ENCODE peak calls at places on chromosome 22, in seven cellular contexts. F is natural killer cell treated with Interleukin-12 subunit alpha and Interleukin-12 subunit beta and Interleukin-15 and Interleukin-18, amount 100 ng/mL, for 72 hours; N is NCI-H1930; Z is mucosa of descending colon; V is NCI-H1694; I is fibroblast of villous mesenchyme; G is OCI-LY7. L is an unnamed sample.

GRCh38 chr22:17077255-17077654 is 7.5 kb upstream of the IL17RA start:
- DNase-seq in F (no peak), N (no peak), Z (no peak), V (no peak), I (peak), G (no peak), L (no peak)

GRCh38 chr22:19464546-19464945 is 14.4 kb downstream of the UFD1 start:
- DNase-seq in F (no peak), N (no peak), Z (no peak), V (no peak), I (no peak), G (no peak), L (no peak)

GRCh38 chr22:49751968-49752597 is 75.6 kb downstream of the BRD1 start:
- DNase-seq in F (no peak), N (no peak), Z (no peak), V (no peak), I (no peak), G (no peak), L (no peak)

GRCh38 chr22:21446128-21446826 is 20.9 kb upstream of the TMEM191C start:
- DNase-seq in F (peak), N (no peak), Z (peak), V (no peak), I (no peak), G (no peak), L (no peak)

GRCh38 chr22:16956290-16956689 is 51.7 kb downstream of the GAB4 start:
- DNase-seq in F (no peak), N (no peak), Z (no peak), V (no peak), I (no peak), G (no peak), L (no peak)

GRCh38 chr22:25081409-25081824 is 118.2 kb upstream of the CRYBB3 start:
- DNase-seq in F (no peak), N (no peak), Z (no peak), V (peak), I (peak), G (peak), L (no peak)

GRCh38 chr22:42343551-42344081 is 73.2 kb upstream of the TCF20 start:
- DNase-seq in F (no peak), N (peak), Z (no peak), V (no peak), I (no peak), G (no peak), L (no peak)

GRCh38 chr22:40055143-40055926 is 60.6 kb downstream of the FAM83F start:
- DNase-seq in F (no peak), N (no peak), Z (no peak), V (no peak), I (no peak), G (peak), L (no peak)

GRCh38 chr22:23204541-23205157 is 24.3 kb downstream of the BCR start:
- DNase-seq in F (no peak), N (no peak), Z (no peak), V (peak), I (no peak), G (no peak), L (no peak)

GRCh38 chr22:30806391-30806861 is 111.8 kb downstream of the OSBP2 start:
- DNase-seq in F (no peak), N (no peak), Z (no peak), V (no peak), I (peak), G (no peak), L (peak)

GRCh38 chr22:27801616-27802388 is at the start of gene MN1:
- DNase-seq in F (no peak), N (no peak), Z (peak), V (peak), I (peak), G (no peak), L (no peak)

GRCh38 chr22:45083659-45084305 is 74.0 kb upstream of the PHF21B start:
- DNase-seq in F (no peak), N (no peak), Z (no peak), V (peak), I (peak), G (no peak), L (no peak)

GRCh38 chr22:46132830-46133587 is 17.3 kb upstream of the PPARA start:
- DNase-seq in F (no peak), N (no peak), Z (peak), V (no peak), I (no peak), G (no peak), L (no peak)

GRCh38 chr22:19955241-19956128 is 13.9 kb upstream of the TXNRD2 start:
- DNase-seq in F (peak), N (no peak), Z (peak), V (peak), I (no peak), G (no peak), L (no peak)

GRCh38 chr22:25051983-25052710 is 99.6 kb downstream of the KIAA1671 start:
- DNase-seq in F (no peak), N (no peak), Z (peak), V (no peak), I (no peak), G (no peak), L (no peak)

GRCh38 chr22:35071784-35072183 is 5.8 kb downstream of the ISX start:
- DNase-seq in F (no peak), N (no peak), Z (no peak), V (no peak), I (no peak), G (no peak), L (no peak)

GRCh38 chr22:41523464-41524221 is 20.6 kb downstream of the POLR3H start:
- DNase-seq in F (no peak), N (no peak), Z (no peak), V (no peak), I (peak), G (no peak), L (no peak)

GRCh38 chr22:17199131-17199731 is 20.0 kb downstream of the ADA2 start:
- DNase-seq in F (no peak), N (no peak), Z (no peak), V (no peak), I (peak), G (no peak), L (no peak)

GRCh38 chr22:45205624-45205925 is 35.1 kb downstream of the KIAA0930 start:
- DNase-seq in F (no peak), N (no peak), Z (no peak), V (no peak), I (no peak), G (no peak), L (no peak)

GRCh38 chr22:38317995-38318715 is 922 bp upstream of the CSNK1E start:
- DNase-seq in F (no peak), N (no peak), Z (peak), V (no peak), I (peak), G (no peak), L (peak)

GRCh38 chr22:44344407-44344806 is 31.7 kb upstream of the SHISAL1 start:
- DNase-seq in F (no peak), N (no peak), Z (no peak), V (no peak), I (no peak), G (no peak), L (no peak)

GRCh38 chr22:42881298-42881697 is 24.2 kb upstream of the ARFGAP3 start:
- DNase-seq in F (no peak), N (no peak), Z (no peak), V (no peak), I (no peak), G (no peak), L (no peak)

GRCh38 chr22:48748113-48748859 is 1079.4 kb downstream of the BRD1 start:
- DNase-seq in F (no peak), N (no peak), Z (peak), V (no peak), I (no peak), G (no peak), L (no peak)

GRCh38 chr22:46180370-46181137 is 30.2 kb downstream of the PPARA start:
- DNase-seq in F (no peak), N (no peak), Z (no peak), V (no peak), I (peak), G (peak), L (no peak)

GRCh38 chr22:16957781-16958180 is 50.2 kb downstream of the GAB4 start:
- DNase-seq in F (no peak), N (no peak), Z (no peak), V (no peak), I (no peak), G (no peak), L (no peak)

GRCh38 chr22:40540265-40540664 is 96.3 kb downstream of the MRTFA start:
- DNase-seq in F (no peak), N (no peak), Z (no peak), V (no peak), I (no peak), G (no peak), L (no peak)

GRCh38 chr22:36386351-36386899 is 1.3 kb downstream of the MYH9 start:
- DNase-seq in F (peak), N (no peak), Z (peak), V (no peak), I (no peak), G (peak), L (no peak)

GRCh38 chr22:38460367-38460952 is 5.5 kb upstream of the KCNJ4 start:
- DNase-seq in F (no peak), N (no peak), Z (no peak), V (no peak), I (no peak), G (no peak), L (no peak)

GRCh38 chr22:19720999-19721485 is 2.3 kb upstream of the GP1BB start:
- DNase-seq in F (no peak), N (no peak), Z (no peak), V (no peak), I (no peak), G (no peak), L (no peak)

L was measured in pulmonary artery endothelial cell.